ENCODE peak calls at places on chromosomes 11 and 22, in four cellular contexts. I is lower lobe of right lung, O is H4, F is G401. N is an unnamed sample.

GRCh38 chr11:69213315-69213714 is 57.6 kb downstream of the SMIM38 start:
- DNase-seq in I (no peak), O (no peak), F (no peak), N (no peak)

GRCh38 chr11:128492903-128493569 is 94.3 kb downstream of the ETS1 start:
- DNase-seq in I (no peak), O (no peak), F (no peak), N (no peak)

GRCh38 chr11:75816561-75817239 is 1.7 kb downstream of the UVRAG start:
- DNase-seq in I (no peak), O (no peak), F (no peak), N (no peak)

GRCh38 chr11:112343368-112344039 is 82.8 kb upstream of the PLET1 start:
- DNase-seq in I (no peak), O (no peak), F (peak), N (peak)

GRCh38 chr11:112222303-112222702 is 3.9 kb upstream of the PTS start:
- DNase-seq in I (no peak), O (no peak), F (no peak), N (no peak)

GRCh38 chr11:9710223-9710622 is 46.3 kb downstream of the SWAP70 start:
- DNase-seq in I (no peak), O (no peak), F (no peak), N (no peak)

GRCh38 chr11:114342476-114342875 is 46.3 kb downstream of the NNMT start:
- DNase-seq in I (no peak), O (no peak), F (no peak), N (no peak)

GRCh38 chr11:2186669-2187266 is 15.2 kb upstream of the TH start:
- DNase-seq in I (no peak), O (no peak), F (peak), N (peak)

GRCh38 chr11:129896062-129896461 is 684 bp upstream of the NFRKB start:
- DNase-seq in I (peak), O (no peak), F (no peak), N (no peak)

GRCh38 chr11:21511835-21512440 is 680.9 kb upstream of the ANO5 start:
- DNase-seq in I (peak), O (peak), F (peak), N (peak)

GRCh38 chr11:110093407-110094297 is 460 bp downstream of the ZC3H12C start:
- DNase-seq in I (peak), O (peak), F (peak), N (peak)

GRCh38 chr11:27716850-27717249 is 16.6 kb upstream of the BDNF start:
- DNase-seq in I (no peak), O (peak), F (peak), N (no peak)

GRCh38 chr11:1548221-1549070 is 23.6 kb downstream of the DUSP8 start:
- DNase-seq in I (peak), O (peak), F (peak), N (peak)

GRCh38 chr11:20647976-20648565 is 21.3 kb upstream of the NELL1 start:
- DNase-seq in I (no peak), O (peak), F (peak), N (no peak)

GRCh38 chr22:40035351-40035750 is 40.6 kb downstream of the FAM83F start:
- DNase-seq in I (no peak), O (no peak), F (no peak), N (no peak)

GRCh38 chr22:42418811-42419243 is 13.4 kb downstream of the NFAM1 start:
- DNase-seq in I (peak), O (no peak), F (no peak), N (no peak)

GRCh38 chr11:116641561-116642045 is 131.2 kb downstream of the BUD13 start:
- DNase-seq in I (peak), O (peak), F (peak), N (peak)

GRCh38 chr11:128052912-128053641 is 534.3 kb downstream of the ETS1 start:
- DNase-seq in I (no peak), O (peak), F (no peak), N (no peak)

GRCh38 chr11:45676522-45677095 is 11.2 kb upstream of the CHST1 start:
- DNase-seq in I (no peak), O (no peak), F (no peak), N (no peak)

N was measured in SHP77.